ENCODE peak calls at places on chromosomes 1 and 21, in four cellular contexts. T, W, D and J are unnamed samples.

GRCh38 chr1:52727114-52727586 is 897 bp downstream of the ZYG11B start:
- DNase-seq in T (peak), W (no peak), D (peak), J (peak)

GRCh38 chr1:198880818-198881597 is 242.2 kb downstream of the PTPRC start:
- DNase-seq in T (no peak), W (no peak), D (peak), J (peak)

GRCh38 chr1:25568834-25569598 is 25.6 kb downstream of the LDLRAP1 start:
- DNase-seq in T (no peak), W (no peak), D (peak), J (no peak)

GRCh38 chr1:234885601-234886000 is 243.0 kb downstream of the TOMM20 start:
- DNase-seq in T (no peak), W (no peak), D (no peak), J (no peak)

GRCh38 chr1:41314376-41314775 is 46.9 kb upstream of the FOXO6 start:
- DNase-seq in T (no peak), W (no peak), D (no peak), J (no peak)

GRCh38 chr21:28253378-28253777 is 739.3 kb downstream of the LTN1 start:
- DNase-seq in T (no peak), W (no peak), D (peak), J (peak)

GRCh38 chr1:237671262-237671661 is 219.5 kb downstream of the ZP4 start:
- DNase-seq in T (no peak), W (no peak), D (no peak), J (no peak)

GRCh38 chr1:160407819-160408801 is 7.7 kb downstream of the VANGL2 start:
- DNase-seq in T (no peak), W (no peak), D (peak), J (no peak)

GRCh38 chr1:15939181-15940109 is 36.5 kb downstream of the ZBTB17 start:
- DNase-seq in T (no peak), W (no peak), D (no peak), J (no peak)

GRCh38 chr1:60051191-60051590 is 22.4 kb downstream of the C1orf87 start:
- DNase-seq in T (no peak), W (no peak), D (no peak), J (no peak)

GRCh38 chr1:153572569-153573015 is 6.9 kb upstream of the S100A2 start:
- DNase-seq in T (peak), W (peak), D (peak), J (peak)

GRCh38 chr1:164735315-164736052 is 176.5 kb downstream of the PBX1 start:
- DNase-seq in T (peak), W (no peak), D (peak), J (no peak)

GRCh38 chr1:172824199-172824598 is 165.3 kb downstream of the FASLG start:
- DNase-seq in T (no peak), W (no peak), D (peak), J (no peak)

GRCh38 chr1:222000131-222000530 is 258.2 kb upstream of the DUSP10 start:
- DNase-seq in T (no peak), W (no peak), D (no peak), J (no peak)

GRCh38 chr21:30216041-30216723 is at the start of gene CLDN8:
- DNase-seq in T (no peak), W (no peak), D (peak), J (no peak)

GRCh38 chr1:208171615-208172388 is 72.4 kb downstream of the PLXNA2 start:
- DNase-seq in T (no peak), W (no peak), D (no peak), J (no peak)

GRCh38 chr1:237383825-237384612 is 342.0 kb downstream of the RYR2 start:
- DNase-seq in T (no peak), W (no peak), D (no peak), J (no peak)

GRCh38 chr1:7684132-7684531 is 87.0 kb upstream of the VAMP3 start:
- DNase-seq in T (no peak), W (no peak), D (no peak), J (no peak)

GRCh38 chr21:31283025-31283424 is 61.0 kb downstream of the TIAM1 start:
- DNase-seq in T (no peak), W (no peak), D (no peak), J (no peak)

GRCh38 chr1:17582124-17582768 is 42.7 kb downstream of the ARHGEF10L start:
- DNase-seq in T (no peak), W (no peak), D (peak), J (no peak)

GRCh38 chr1:225573216-225573615 is 79.7 kb downstream of the ENAH start:
- DNase-seq in T (no peak), W (no peak), D (no peak), J (peak)

DNA sequence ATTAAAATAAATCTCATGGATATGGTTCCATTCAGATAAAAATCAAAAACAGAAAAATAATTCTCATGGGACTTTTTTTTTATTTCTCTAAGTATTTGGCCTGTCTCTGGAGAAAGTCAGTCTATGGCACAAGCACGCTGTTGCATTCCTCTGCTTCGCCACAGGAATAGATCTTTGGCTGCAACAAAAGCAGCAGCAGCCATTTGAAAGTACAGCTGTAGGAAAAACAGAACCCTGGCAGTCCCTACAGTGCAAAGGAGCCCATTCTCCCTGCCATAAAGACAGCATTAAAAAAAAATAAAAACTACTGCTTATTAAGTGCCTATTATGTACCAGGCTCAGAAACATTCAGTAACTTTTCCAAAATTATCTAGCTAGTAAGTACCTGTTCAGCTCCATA is 22.8 kb downstream of the SLC35D1 start:
- DNase-seq in T (peak), W (no peak), D (no peak), J (no peak)
- TF ChIP-seq EZH2 in T (no peak), W (no peak), D (no peak), J (no peak)

GRCh38 chr1:181318858-181319235 is 164.5 kb upstream of the CACNA1E start:
- DNase-seq in T (no peak), W (no peak), D (no peak), J (no peak)
- TF ChIP-seq EZH2 in T (no peak), W (no peak), D (peak), J (no peak)

GRCh38 chr1:36542962-36543515 is 60.3 kb upstream of the CSF3R start:
- DNase-seq in T (peak), W (no peak), D (no peak), J (peak)
- TF ChIP-seq EZH2 in T (no peak), W (no peak), D (no peak), J (no peak)

GRCh38 chr1:145962157-145963102 is 1.9 kb downstream of the ANKRD34A start:
- DNase-seq in T (peak), W (no peak), D (no peak), J (peak)
- TF ChIP-seq EZH2 in T (peak), W (no peak), D (no peak), J (no peak)

GRCh38 chr1:27572019-27572678 is 31.8 kb downstream of the AHDC1 start:
- DNase-seq in T (peak), W (no peak), D (no peak), J (no peak)
- TF ChIP-seq EZH2 in T (no peak), W (no peak), D (no peak), J (no peak)